ENCODE peak calls at places on chromosomes 11 and 22, in seven cellular contexts. One of them, this sample, is unnamed.

GRCh38 chr11:64234840-64235379 is 526 bp downstream of the VEGFB start:
- DNase-seq in omental fat pad: no peak
- DNase-seq in fibroblast of lung: no peak
- DNase-seq in activated B cell treated with CpG ODN at 0.5 μM for 24 hours: peak; percentile 77
- DNase-seq in lung: no peak
- DNase-seq in bronchial epithelial cell: no peak
- DNase-seq in tibial artery: peak; percentile 53
- DNase-seq in this sample: no peak

GRCh38 chr11:48109046-48109666 is 107.5 kb upstream of the OR4B1 start:
- DNase-seq in omental fat pad: no peak
- DNase-seq in fibroblast of lung: peak; percentile 70
- DNase-seq in activated B cell treated with CpG ODN at 0.5 μM for 24 hours: no peak
- DNase-seq in lung: no peak
- DNase-seq in bronchial epithelial cell: peak; percentile 55
- DNase-seq in tibial artery: no peak
- DNase-seq in this sample: no peak

GRCh38 chr11:44815917-44816456 is 89.2 kb downstream of the TSPAN18 start:
- DNase-seq in omental fat pad: no peak
- DNase-seq in fibroblast of lung: no peak
- DNase-seq in activated B cell treated with CpG ODN at 0.5 μM for 24 hours: no peak
- DNase-seq in lung: no peak
- DNase-seq in bronchial epithelial cell: no peak
- DNase-seq in tibial artery: no peak
- DNase-seq in this sample: no peak

GRCh38 chr11:71285111-71285510 is 32.7 kb upstream of the SHANK2 start:
- DNase-seq in omental fat pad: no peak
- DNase-seq in fibroblast of lung: no peak
- DNase-seq in activated B cell treated with CpG ODN at 0.5 μM for 24 hours: no peak
- DNase-seq in lung: no peak
- DNase-seq in bronchial epithelial cell: no peak
- DNase-seq in tibial artery: no peak
- DNase-seq in this sample: no peak

GRCh38 chr11:56750190-56750589 is 1.7 kb upstream of the OR9G4 start:
- DNase-seq in omental fat pad: no peak
- DNase-seq in fibroblast of lung: no peak
- DNase-seq in activated B cell treated with CpG ODN at 0.5 μM for 24 hours: no peak
- DNase-seq in lung: no peak
- DNase-seq in bronchial epithelial cell: no peak
- DNase-seq in tibial artery: no peak
- DNase-seq in this sample: no peak

GRCh38 chr22:24402460-24403192 is 24.8 kb upstream of the ADORA2A start:
- DNase-seq in omental fat pad: peak; percentile 60
- DNase-seq in fibroblast of lung: peak; percentile 86
- DNase-seq in activated B cell treated with CpG ODN at 0.5 μM for 24 hours: no peak
- DNase-seq in lung: peak; percentile 84
- DNase-seq in bronchial epithelial cell: peak; percentile 94
- DNase-seq in tibial artery: peak; percentile 88
- DNase-seq in this sample: no peak

GRCh38 chr22:48154169-48154942 is 1391.9 kb downstream of the TBC1D22A start:
- DNase-seq in omental fat pad: no peak
- DNase-seq in fibroblast of lung: no peak
- DNase-seq in activated B cell treated with CpG ODN at 0.5 μM for 24 hours: no peak
- DNase-seq in lung: no peak
- DNase-seq in bronchial epithelial cell: no peak
- DNase-seq in tibial artery: no peak
- DNase-seq in this sample: no peak

GRCh38 chr11:93921695-93922468 is 71.5 kb upstream of the VSTM5 start:
- DNase-seq in omental fat pad: no peak
- DNase-seq in fibroblast of lung: peak; percentile 72
- DNase-seq in activated B cell treated with CpG ODN at 0.5 μM for 24 hours: no peak
- DNase-seq in lung: peak; percentile 54
- DNase-seq in bronchial epithelial cell: peak; percentile 72
- DNase-seq in tibial artery: no peak
- DNase-seq in this sample: no peak

GRCh38 chr11:45162064-45162375 is 15.6 kb downstream of the PRDM11 start:
- DNase-seq in omental fat pad: no peak
- DNase-seq in fibroblast of lung: no peak
- DNase-seq in activated B cell treated with CpG ODN at 0.5 μM for 24 hours: no peak
- DNase-seq in lung: no peak
- DNase-seq in bronchial epithelial cell: no peak
- DNase-seq in tibial artery: no peak
- DNase-seq in this sample: no peak

GRCh38 chr22:36546932-36547331 is 18.0 kb upstream of the EIF3D start:
- DNase-seq in omental fat pad: no peak
- DNase-seq in fibroblast of lung: peak; percentile 36
- DNase-seq in activated B cell treated with CpG ODN at 0.5 μM for 24 hours: no peak
- DNase-seq in lung: no peak
- DNase-seq in bronchial epithelial cell: peak; percentile 96
- DNase-seq in tibial artery: no peak
- DNase-seq in this sample: no peak

GRCh38 chr11:47586043-47586442 is 435 bp upstream of the FAM180B start:
- DNase-seq in omental fat pad: no peak
- DNase-seq in fibroblast of lung: no peak
- DNase-seq in activated B cell treated with CpG ODN at 0.5 μM for 24 hours: no peak
- DNase-seq in lung: no peak
- DNase-seq in bronchial epithelial cell: no peak
- DNase-seq in tibial artery: no peak
- DNase-seq in this sample: no peak

GRCh38 chr22:42862045-42862734 is 5.1 kb upstream of the ARFGAP3 start:
- DNase-seq in omental fat pad: no peak
- DNase-seq in fibroblast of lung: no peak
- DNase-seq in activated B cell treated with CpG ODN at 0.5 μM for 24 hours: no peak
- DNase-seq in lung: no peak
- DNase-seq in bronchial epithelial cell: peak; percentile 79
- DNase-seq in tibial artery: no peak
- DNase-seq in this sample: no peak

GRCh38 chr11:12017865-12018453 is 9.5 kb upstream of the DKK3 start:
- DNase-seq in omental fat pad: no peak
- DNase-seq in fibroblast of lung: no peak
- DNase-seq in activated B cell treated with CpG ODN at 0.5 μM for 24 hours: no peak
- DNase-seq in lung: no peak
- DNase-seq in bronchial epithelial cell: no peak
- DNase-seq in tibial artery: no peak
- DNase-seq in this sample: no peak

GRCh38 chr11:116888884-116889549 is 51.6 kb upstream of the APOA1 start:
- DNase-seq in omental fat pad: no peak
- DNase-seq in fibroblast of lung: no peak
- DNase-seq in activated B cell treated with CpG ODN at 0.5 μM for 24 hours: no peak
- DNase-seq in lung: no peak
- DNase-seq in bronchial epithelial cell: no peak
- DNase-seq in tibial artery: no peak
- DNase-seq in this sample: no peak

GRCh38 chr11:72553748-72554147 is 119.4 kb upstream of the CLPB start:
- DNase-seq in omental fat pad: no peak
- DNase-seq in fibroblast of lung: no peak
- DNase-seq in activated B cell treated with CpG ODN at 0.5 μM for 24 hours: no peak
- DNase-seq in lung: no peak
- DNase-seq in bronchial epithelial cell: no peak
- DNase-seq in tibial artery: no peak
- DNase-seq in this sample: no peak

GRCh38 chr22:30876221-30876751 is 92.3 kb downstream of the MORC2 start:
- DNase-seq in omental fat pad: no peak
- DNase-seq in fibroblast of lung: no peak
- DNase-seq in activated B cell treated with CpG ODN at 0.5 μM for 24 hours: no peak
- DNase-seq in lung: no peak
- DNase-seq in bronchial epithelial cell: no peak
- DNase-seq in tibial artery: peak; percentile 12
- DNase-seq in this sample: peak; percentile 67

GRCh38 chr11:118217575-118217974 is 7.2 kb downstream of the JAML start:
- DNase-seq in omental fat pad: no peak
- DNase-seq in fibroblast of lung: no peak
- DNase-seq in activated B cell treated with CpG ODN at 0.5 μM for 24 hours: no peak
- DNase-seq in lung: no peak
- DNase-seq in bronchial epithelial cell: no peak
- DNase-seq in tibial artery: no peak
- DNase-seq in this sample: no peak

GRCh38 chr22:24510694-24511625 is 15.8 kb downstream of the UPB1 start:
- DNase-seq in omental fat pad: no peak
- DNase-seq in fibroblast of lung: peak; percentile 63
- DNase-seq in activated B cell treated with CpG ODN at 0.5 μM for 24 hours: no peak
- DNase-seq in lung: no peak
- DNase-seq in bronchial epithelial cell: peak; percentile 29
- DNase-seq in tibial artery: no peak
- DNase-seq in this sample: no peak

DNA sequence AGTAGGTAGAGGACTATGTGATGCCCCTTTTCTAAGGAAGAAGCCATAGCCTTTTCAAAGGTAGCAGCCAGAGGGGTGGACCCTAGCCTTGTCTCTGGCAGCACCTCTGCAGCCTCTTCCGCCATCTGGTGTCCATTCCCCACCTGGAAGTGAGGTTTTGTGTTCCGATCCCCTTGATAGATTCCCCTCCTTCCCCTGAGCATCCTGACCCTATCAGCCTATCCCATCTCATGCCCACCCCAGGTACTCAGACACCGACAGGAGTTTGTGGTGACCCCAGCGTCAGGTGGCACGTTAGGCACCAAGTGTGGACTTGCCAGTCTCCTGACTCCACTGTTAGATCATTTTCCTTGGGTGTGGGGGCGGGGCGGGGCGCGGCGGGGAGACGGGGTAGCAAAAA is 398 bp upstream of the FAM89B start:
- DNase-seq in omental fat pad: no peak
- DNase-seq in fibroblast of lung: peak; percentile 48
- DNase-seq in activated B cell treated with CpG ODN at 0.5 μM for 24 hours: no peak
- DNase-seq in lung: no peak
- DNase-seq in bronchial epithelial cell: peak; percentile 65
- DNase-seq in tibial artery: no peak
- DNase-seq in this sample: no peak
- TF ChIP-seq CTCF in omental fat pad: no peak
- TF ChIP-seq CTCF in fibroblast of lung: peak; percentile 42
- TF ChIP-seq CTCF in activated B cell treated with CpG ODN at 0.5 μM for 24 hours: no peak
- TF ChIP-seq CTCF in lung: no peak
- TF ChIP-seq CTCF in bronchial epithelial cell: peak; percentile 78
- TF ChIP-seq CTCF in tibial artery: peak; percentile 51
- TF ChIP-seq CTCF in this sample: peak; percentile 49

DNA sequence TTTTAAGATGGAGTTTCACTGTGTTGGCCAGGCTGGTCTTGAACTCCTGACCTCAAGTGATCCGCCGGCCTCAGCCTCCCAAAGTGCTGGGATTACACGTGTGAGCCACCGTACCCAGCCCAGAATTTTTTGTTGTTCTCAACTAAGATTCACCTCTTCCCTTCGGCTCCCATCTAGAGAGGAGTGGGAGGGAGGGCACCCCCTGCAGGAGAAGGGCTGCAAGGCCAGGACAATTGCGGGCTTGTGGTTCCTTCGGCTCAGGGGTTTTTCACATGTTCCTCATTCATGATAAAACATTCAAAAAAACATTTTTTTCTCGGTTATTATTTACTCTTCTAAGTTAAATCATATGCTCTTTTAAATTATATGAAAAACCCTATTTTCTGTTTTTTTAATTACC is 201.1 kb upstream of the LRRC4C start:
- DNase-seq in omental fat pad: no peak
- DNase-seq in fibroblast of lung: no peak
- DNase-seq in activated B cell treated with CpG ODN at 0.5 μM for 24 hours: no peak
- DNase-seq in lung: no peak
- DNase-seq in bronchial epithelial cell: no peak
- DNase-seq in tibial artery: no peak
- DNase-seq in this sample: no peak
- TF ChIP-seq CTCF in omental fat pad: no peak
- TF ChIP-seq CTCF in fibroblast of lung: no peak
- TF ChIP-seq CTCF in activated B cell treated with CpG ODN at 0.5 μM for 24 hours: no peak
- TF ChIP-seq CTCF in lung: no peak
- TF ChIP-seq CTCF in bronchial epithelial cell: no peak
- TF ChIP-seq CTCF in tibial artery: no peak
- TF ChIP-seq CTCF in this sample: peak; percentile 55

DNA sequence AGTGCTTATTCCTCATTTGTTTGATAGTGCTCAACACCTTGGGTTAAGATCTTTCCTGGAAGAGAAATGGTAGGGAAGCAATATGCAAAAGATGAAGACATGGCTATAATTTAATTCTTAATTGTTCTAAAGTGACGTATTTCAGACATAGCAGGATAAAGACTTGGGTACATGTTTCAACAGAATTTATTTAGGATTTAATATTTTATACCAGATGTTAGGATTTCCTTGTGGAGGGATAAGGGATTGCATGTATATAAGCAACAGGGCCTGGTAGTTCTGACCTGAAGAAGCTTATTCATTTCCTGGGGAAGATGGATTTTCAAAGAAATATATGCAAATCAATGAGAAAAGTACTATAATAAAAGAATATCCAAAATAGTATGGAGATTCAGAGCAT is 163.8 kb downstream of the FAT3 start:
- DNase-seq in omental fat pad: no peak
- DNase-seq in fibroblast of lung: no peak
- DNase-seq in activated B cell treated with CpG ODN at 0.5 μM for 24 hours: no peak
- DNase-seq in lung: no peak
- DNase-seq in bronchial epithelial cell: peak; percentile 7
- DNase-seq in tibial artery: no peak
- DNase-seq in this sample: no peak
- TF ChIP-seq CTCF in omental fat pad: no peak
- TF ChIP-seq CTCF in fibroblast of lung: peak; percentile 36
- TF ChIP-seq CTCF in activated B cell treated with CpG ODN at 0.5 μM for 24 hours: no peak
- TF ChIP-seq CTCF in lung: no peak
- TF ChIP-seq CTCF in bronchial epithelial cell: peak; percentile 8
- TF ChIP-seq CTCF in tibial artery: no peak
- TF ChIP-seq CTCF in this sample: peak; percentile 68

DNA sequence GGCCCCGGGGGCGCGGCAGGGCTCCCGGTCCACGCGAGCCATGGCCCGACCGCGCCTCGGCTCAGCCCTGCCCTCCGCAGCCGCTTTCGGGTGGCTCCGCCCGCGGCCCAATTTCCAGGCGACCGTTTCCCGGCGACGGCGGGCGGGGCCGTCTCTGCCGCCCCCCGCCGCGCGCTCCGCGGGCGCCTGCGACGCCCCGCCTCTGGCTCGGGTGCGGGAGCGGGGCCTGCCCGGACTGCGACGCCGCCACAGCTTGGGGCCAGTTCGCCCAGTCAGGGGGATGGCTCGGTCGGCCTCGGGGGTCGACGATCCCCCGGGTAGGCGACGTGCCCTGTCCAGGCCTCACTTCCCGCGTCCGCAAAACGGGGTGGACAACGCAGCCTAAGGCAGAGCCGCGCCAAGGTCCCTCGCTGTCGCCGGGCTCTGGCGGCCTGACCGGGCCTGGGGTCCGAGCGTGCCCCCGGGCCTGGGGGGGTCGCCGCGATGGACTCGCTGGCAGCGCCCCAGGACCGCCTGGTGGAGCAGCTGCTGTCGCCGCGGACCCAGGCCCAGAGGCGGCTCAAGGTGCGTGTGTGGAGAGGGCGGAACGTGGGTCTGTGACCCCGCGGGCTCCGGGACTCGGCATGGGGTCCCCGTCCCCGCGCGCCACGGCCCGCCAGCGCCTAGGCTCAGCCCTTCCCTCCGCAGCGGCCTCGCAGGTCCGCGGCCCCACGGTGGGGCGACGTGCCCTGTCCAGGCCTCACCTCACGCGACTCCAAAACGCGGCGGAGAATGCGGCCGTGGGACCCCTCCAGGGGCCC is 4.2 kb downstream of the SEPTIN5 start:
- DNase-seq in omental fat pad: no peak
- DNase-seq in fibroblast of lung: no peak
- DNase-seq in activated B cell treated with CpG ODN at 0.5 μM for 24 hours: no peak
- DNase-seq in lung: no peak
- DNase-seq in bronchial epithelial cell: no peak
- DNase-seq in tibial artery: no peak
- DNase-seq in this sample: no peak
- TF ChIP-seq CTCF in omental fat pad: no peak
- TF ChIP-seq CTCF in fibroblast of lung: no peak
- TF ChIP-seq CTCF in activated B cell treated with CpG ODN at 0.5 μM for 24 hours: no peak
- TF ChIP-seq CTCF in lung: no peak
- TF ChIP-seq CTCF in bronchial epithelial cell: no peak
- TF ChIP-seq CTCF in tibial artery: no peak
- TF ChIP-seq CTCF in this sample: no peak

This sample was measured in type B pancreatic cell.